ENCODE peak calls at places on chromosomes 11 and 22, in eight cellular contexts. Q is activated naive CD4-positive, alpha-beta T cell treated with anti-CD3 and anti-CD28 coated beads for 36 hours; I is A549; Z is iPS DF 6.9; J is naive thymus-derived CD8-positive, alpha-beta T cell; L is stimulated activated CD4-positive, alpha-beta T cell treated with anti-CD3 and anti-CD28 coated beads, Interleukin-1b, Interleukin-23, amount 100 ng/mL, for 1 hour; A is AG10803; U is activated CD4-positive, alpha-beta memory T cell treated with anti-CD3 and anti-CD28 coated beads, Interleukin-2, amount 10 ng/mL, durations not matched to agents 7 days and 5 days. B is an unnamed sample.

GRCh38 chr11:3959015-3959917 is 103.8 kb downstream of the STIM1 start:
- DNase-seq in L (no peak), Z (no peak), Q (no peak), A (peak; percentile 85), U (no peak), J (no peak), I (peak; percentile 53), B (no peak)

GRCh38 chr11:119700536-119701346 is 28.3 kb downstream of the NECTIN1 start:
- DNase-seq in Z (no peak), Q (peak; percentile 11), L (no peak), J (no peak), U (peak; percentile 32), I (no peak), A (no peak), B (no peak)

GRCh38 chr22:40791241-40791640 is 27.9 kb downstream of the SLC25A17 start:
- DNase-seq in L (no peak), A (peak; percentile 29), J (no peak), U (no peak), Q (no peak), I (no peak), Z (no peak), B (no peak)

GRCh38 chr11:83583953-83584352 is 297.8 kb upstream of the CCDC90B start:
- DNase-seq in Z (no peak), I (no peak), A (peak; percentile 57), Q (no peak), U (no peak), J (no peak), L (no peak), B (no peak)

GRCh38 chr22:30611197-30611596 is 4.2 kb downstream of the TCN2 start:
- DNase-seq in Q (no peak), I (no peak), U (no peak), A (no peak), L (no peak), Z (no peak), J (no peak), B (no peak)

GRCh38 chr11:9158898-9159391 is 67.5 kb upstream of the SCUBE2 start:
- DNase-seq in I (no peak), A (peak; percentile 77), U (no peak), J (no peak), Q (no peak), Z (no peak), L (no peak), B (no peak)

GRCh38 chr11:62452839-62453468 is 34.1 kb downstream of the SCGB1A1 start:
- DNase-seq in I (no peak), U (no peak), J (no peak), Q (no peak), Z (no peak), L (no peak), A (no peak), B (no peak)

GRCh38 chr11:95404370-95404769 is 173.4 kb upstream of the SESN3 start:
- DNase-seq in J (no peak), A (no peak), U (no peak), L (no peak), Q (no peak), Z (no peak), I (no peak), B (no peak)

GRCh38 chr11:2578006-2578933 is 121.5 kb downstream of the KCNQ1OT1 start:
- DNase-seq in I (no peak), L (no peak), J (no peak), Q (no peak), Z (no peak), U (no peak), A (no peak), B (no peak)

GRCh38 chr11:71240865-71241691 is 11.3 kb downstream of the SHANK2 start:
- DNase-seq in Q (no peak), I (peak; percentile 38), L (no peak), Z (no peak), U (no peak), A (peak; percentile 76), J (no peak), B (no peak)

GRCh38 chr11:3056296-3057068 is 741 bp downstream of the CARS1 start:
- DNase-seq in Q (peak; percentile 49), A (peak; percentile 30), I (no peak), U (peak; percentile 38), Z (no peak), J (no peak), L (no peak), B (no peak)

GRCh38 chr11:75925785-75926164 is 110.8 kb downstream of the UVRAG start:
- DNase-seq in J (no peak), U (no peak), A (peak; percentile 56), Z (no peak), Q (no peak), L (no peak), I (no peak), B (no peak)

GRCh38 chr11:33978376-33978775 is 73.2 kb upstream of the CAPRIN1 start:
- DNase-seq in Z (no peak), J (no peak), L (no peak), U (no peak), A (no peak), Q (no peak), I (no peak), B (no peak)

GRCh38 chr11:37502202-37502601 is 904.2 kb upstream of the RAG2 start:
- DNase-seq in J (no peak), Z (no peak), I (no peak), U (no peak), A (no peak), L (no peak), Q (no peak), B (no peak)

GRCh38 chr11:83063073-83063754 is 8.5 kb downstream of the RAB30 start:
- DNase-seq in I (peak; percentile 36), J (no peak), Q (no peak), Z (no peak), L (no peak), A (peak; percentile 80), U (no peak), B (no peak)

GRCh38 chr11:2702771-2703486 is 3.1 kb upstream of the KCNQ1OT1 start:
- DNase-seq in Z (no peak), I (no peak), U (no peak), L (no peak), J (no peak), Q (no peak), A (no peak), B (no peak)

GRCh38 chr22:39013923-39014722 is at the start of gene APOBEC3C:
- DNase-seq in Z (no peak), J (peak; percentile 70), A (peak; percentile 83), L (peak; percentile 49), Q (peak; percentile 93), U (peak; percentile 89), I (peak; percentile 58), B (no peak)

GRCh38 chr11:77202941-77203900 is 75.2 kb downstream of the MYO7A start:
- DNase-seq in J (no peak), Q (no peak), U (no peak), Z (no peak), A (no peak), L (no peak), I (no peak), B (no peak)

GRCh38 chr22:17149073-17149815 is 9.8 kb downstream of the HDHD5 start:
- DNase-seq in J (no peak), U (no peak), A (no peak), Z (no peak), I (no peak), Q (no peak), L (no peak), B (no peak)

GRCh38 chr11:133957926-133958325 is 1.2 kb upstream of the IGSF9B start:
- DNase-seq in I (no peak), A (peak; percentile 11), L (no peak), U (no peak), J (no peak), Q (no peak), Z (no peak), B (no peak)

GRCh38 chr11:10326080-10326964 is 21.4 kb downstream of the ADM start:
- DNase-seq in A (peak; percentile 64), I (no peak), L (no peak), Z (no peak), U (no peak), Q (no peak), J (no peak), B (no peak)